ENCODE peak calls at places on chromosome 13, in five cellular contexts. O, I, A, S and F are unnamed samples.
A peak's percentile ranks its signal among the peaks of the same experiment; 100 is the strongest.

GRCh38 chr13:111461445-111462149 is 141.2 kb downstream of the TEX29 start:
- DNase-seq in O (no peak), I (no peak), A (no peak), S (no peak), F (no peak)

GRCh38 chr13:27605099-27605498 is 15.2 kb downstream of the LNX2 start:
- DNase-seq in O (no peak), I (no peak), A (no peak), S (no peak), F (no peak)

GRCh38 chr13:56986121-56986520 is 154.6 kb upstream of the PRR20A start:
- DNase-seq in O (no peak), I (no peak), A (no peak), S (no peak), F (no peak)

GRCh38 chr13:99721606-99722384 is 220.5 kb downstream of the TM9SF2 start:
- DNase-seq in O (no peak), I (no peak), A (no peak), S (no peak), F (no peak)

GRCh38 chr13:97967948-97968347 is 14.5 kb downstream of the IPO5 start:
- DNase-seq in O (no peak), I (no peak), A (no peak), S (peak; percentile 70), F (no peak)

GRCh38 chr13:99289674-99290337 is 17.4 kb downstream of the GPR183 start:
- DNase-seq in O (no peak), I (no peak), A (no peak), S (no peak), F (no peak)

GRCh38 chr13:109130093-109130835 is 500.9 kb downstream of the MYO16 start:
- DNase-seq in O (no peak), I (no peak), A (no peak), S (no peak), F (no peak)

GRCh38 chr13:36158606-36159005 is 27.4 kb upstream of the DCLK1 start:
- DNase-seq in O (no peak), I (no peak), A (no peak), S (peak; percentile 87), F (no peak)

GRCh38 chr13:45825124-45825650 is 26.4 kb downstream of the SIAH3 start:
- DNase-seq in O (no peak), I (no peak), A (no peak), S (no peak), F (no peak)

GRCh38 chr13:37481005-37481857 is 117.3 kb downstream of the POSTN start:
- DNase-seq in O (no peak), I (no peak), A (peak; percentile 94), S (peak; percentile 49), F (peak; percentile 5)

GRCh38 chr13:28470286-28470685 is 24.6 kb downstream of the FLT1 start:
- DNase-seq in O (no peak), I (no peak), A (no peak), S (no peak), F (no peak)

GRCh38 chr13:52002361-52002760 is 8.9 kb downstream of the ATP7B start:
- DNase-seq in O (no peak), I (no peak), A (no peak), S (no peak), F (no peak)